ENCODE peak calls at places on chromosomes 16 and 17, in nine cellular contexts. M is Right ventricle myocardium superior; X is stimulated activated naive CD8-positive, alpha-beta T cell treated with anti-CD3 and anti-CD28 coated beads, Interleukin-15, Interleukin-2, amounts not matched to agents 100 U/mL and 50 U/mL, for 24 hours; V is GM10248; L is fibroblast of the aortic adventitia; D is NCI-H1694 treated with DMSO at 0.1 percent for 48 hours; S is GM12891; G is stimulated activated CD8-positive, alpha-beta memory T cell treated with anti-CD3 and anti-CD28 coated beads, Interleukin-4, amount 100 ng/mL, for 1 hour; J is Caki2. Y is an unnamed sample.

GRCh38 chr17:74114881-74115470 is 88.5 kb upstream of the RPL38 start:
- DNase-seq in L (no peak), V (no peak), S (no peak), G (no peak), M (no peak), X (no peak), J (no peak), D (no peak), Y (no peak)

GRCh38 chr16:72621651-72622050 is 426.3 kb downstream of the ZFHX3 start:
- DNase-seq in D (no peak), J (no peak), V (no peak), G (no peak), S (no peak), X (no peak), L (peak), M (no peak), Y (no peak)

GRCh38 chr17:15171433-15172047 is 93.6 kb downstream of the PMP22 start:
- DNase-seq in D (no peak), L (peak), X (peak), V (peak), J (peak), M (peak), G (no peak), S (peak), Y (no peak)

GRCh38 chr17:60888812-60889709 is 211.4 kb downstream of the BCAS3 start:
- DNase-seq in G (no peak), J (no peak), X (no peak), L (peak), V (no peak), D (peak), M (no peak), S (no peak), Y (no peak)

GRCh38 chr17:50164697-50164988 is 1.2 kb upstream of the SGCA start:
- DNase-seq in V (no peak), S (no peak), X (no peak), J (no peak), L (no peak), G (no peak), M (no peak), D (no peak), Y (no peak)

GRCh38 chr16:61366006-61366405 is 670.2 kb downstream of the CDH8 start:
- DNase-seq in G (no peak), S (no peak), X (no peak), L (no peak), J (no peak), D (no peak), V (no peak), M (no peak), Y (no peak)

GRCh38 chr16:4795181-4795827 is at the start of gene SMIM22:
- DNase-seq in G (no peak), D (no peak), S (no peak), X (no peak), J (no peak), M (no peak), V (no peak), L (no peak), Y (peak)

GRCh38 chr17:42101513-42102292 is 3.4 kb upstream of the ZNF385C start:
- DNase-seq in D (peak), M (peak), X (peak), V (peak), L (peak), J (peak), S (peak), G (peak), Y (peak)

GRCh38 chr16:621526-622105 is 9.2 kb upstream of the WFIKKN1 start:
- DNase-seq in M (no peak), L (no peak), X (no peak), V (no peak), G (no peak), S (no peak), J (no peak), D (no peak), Y (no peak)

GRCh38 chr17:82217530-82218204 is 5.0 kb upstream of the CCDC57 start:
- DNase-seq in S (no peak), M (peak), D (no peak), X (no peak), V (no peak), G (no peak), J (peak), L (peak), Y (no peak)

GRCh38 chr16:29645699-29646187 is 17.3 kb upstream of the SPN start:
- DNase-seq in V (peak), X (no peak), D (no peak), J (peak), G (no peak), S (peak), L (peak), M (no peak), Y (no peak)

GRCh38 chr17:82647593-82648164 is 565 bp downstream of the WDR45B start:
- DNase-seq in V (peak), L (no peak), M (no peak), D (no peak), G (no peak), X (peak), J (no peak), S (peak), Y (peak)

GRCh38 chr16:11405331-11406176 is 60.3 kb downstream of the RMI2 start:
- DNase-seq in L (no peak), G (no peak), X (peak), J (no peak), S (no peak), D (no peak), M (no peak), V (peak), Y (peak)

GRCh38 chr17:27339836-27340550 is 46.1 kb downstream of the WSB1 start:
- DNase-seq in D (no peak), S (no peak), L (no peak), G (no peak), X (peak), M (no peak), J (peak), V (no peak), Y (no peak)

GRCh38 chr17:5437721-5438317 is 1.1 kb downstream of the C1QBP start:
- DNase-seq in G (no peak), L (peak), V (no peak), S (no peak), X (no peak), J (no peak), D (no peak), M (no peak), Y (no peak)

GRCh38 chr16:67562918-67563707 is 787 bp downstream of the CTCF start:
- DNase-seq in M (peak), J (peak), V (no peak), D (no peak), G (peak), X (peak), S (no peak), L (peak), Y (peak)

GRCh38 chr16:70746708-70747424 is 54.1 kb downstream of the VAC14 start:
- DNase-seq in M (peak), L (peak), G (no peak), X (peak), V (no peak), S (no peak), J (peak), D (no peak), Y (no peak)

GRCh38 chr16:89687092-89687940 is 827 bp downstream of the CDK10 start:
- DNase-seq in X (peak), V (peak), L (peak), G (no peak), J (peak), D (no peak), S (no peak), M (no peak), Y (peak)

GRCh38 chr17:7204335-7204734 is 15.3 kb downstream of the DLG4 start:
- DNase-seq in L (no peak), J (no peak), X (no peak), M (no peak), D (peak), G (no peak), S (no peak), V (no peak), Y (no peak)

GRCh38 chr17:81702934-81703746 is at the start of gene MRPL12:
- DNase-seq in J (peak), L (peak), D (peak), G (peak), X (peak), V (peak), M (peak), S (peak), Y (peak)

GRCh38 chr16:81429045-81429521 is 15.5 kb upstream of the CMIP start:
- DNase-seq in M (peak), L (peak), D (no peak), J (no peak), X (no peak), G (no peak), S (no peak), V (no peak), Y (no peak)

GRCh38 chr17:79883202-79883601 is 44.0 kb upstream of the CBX4 start:
- DNase-seq in D (no peak), X (no peak), G (no peak), J (no peak), L (no peak), S (no peak), V (no peak), M (peak), Y (no peak)